ENCODE peak calls at places on chromosomes 3 and 15, in four cellular contexts. C is NCI-H1436 treated with DMSO at 0.1 percent for 48 hours; S is stimulated activated naive CD8-positive, alpha-beta T cell treated with anti-CD3 and anti-CD28 coated beads, Interleukin-15, Interleukin-2, amounts not matched to agents 100 U/mL and 50 U/mL, for 24 hours; P is sciatic nerve. Y is an unnamed sample.

GRCh38 chr15:64732156-64732860 is 43.1 kb downstream of the RBPMS2 start:
- DNase-seq in C (no peak), S (no peak), P (no peak), Y (no peak)

GRCh38 chr15:29819979-29820801 is 2.1 kb downstream of the TJP1 start:
- DNase-seq in C (no peak), S (no peak), P (no peak), Y (no peak)

GRCh38 chr3:21647961-21648360 is 103.0 kb downstream of the ZNF385D start:
- DNase-seq in C (no peak), S (no peak), P (no peak), Y (no peak)

GRCh38 chr15:32855942-32856341 is 138.1 kb downstream of the GREM1 start:
- DNase-seq in P (no peak), C (no peak), S (no peak), Y (no peak)

GRCh38 chr3:28745904-28746617 is 397.4 kb upstream of the AZI2 start:
- DNase-seq in S (no peak), C (no peak), P (no peak), Y (no peak)

GRCh38 chr15:69719527-69719926 is 266.9 kb downstream of the RPLP1 start:
- DNase-seq in S (peak; percentile 67), P (no peak), C (no peak), Y (no peak)

GRCh38 chr3:58062469-58062868 is 54.2 kb downstream of the FLNB start:
- DNase-seq in P (no peak), S (no peak), C (no peak), Y (no peak)

GRCh38 chr3:127339943-127340861 is 52.4 kb upstream of the PRR20G start:
- DNase-seq in P (no peak), C (no peak), S (no peak), Y (no peak)

GRCh38 chr3:55607844-55608243 is 120.7 kb upstream of the WNT5A start:
- DNase-seq in C (no peak), S (no peak), P (no peak), Y (no peak)

GRCh38 chr3:65024148-65024547 is 336.3 kb upstream of the ADAMTS9 start:
- DNase-seq in S (no peak), C (no peak), P (no peak), Y (no peak)

GRCh38 chr15:61794276-61794675 is 266.0 kb downstream of the VPS13C start:
- DNase-seq in P (no peak), C (no peak), S (no peak), Y (no peak)

GRCh38 chr15:43316007-43316968 is 14.1 kb downstream of the LCMT2 start:
- DNase-seq in C (no peak), S (no peak), P (no peak), Y (no peak)

GRCh38 chr3:184562146-184562861 is 719 bp downstream of the EPHB3 start:
- DNase-seq in P (peak; percentile 74), S (peak; percentile 22), C (no peak), Y (no peak)

GRCh38 chr3:25156526-25157075 is 271.5 kb upstream of the RARB start:
- DNase-seq in P (no peak), C (no peak), S (no peak), Y (no peak)

GRCh38 chr3:58560771-58561311 is 16.4 kb downstream of the FAM107A start:
- DNase-seq in P (no peak), S (no peak), C (no peak), Y (no peak)

GRCh38 chr3:127088511-127089430 is 104.2 kb upstream of the PRR23E start:
- DNase-seq in S (no peak), C (no peak), P (no peak), Y (no peak)

GRCh38 chr3:197749315-197749600 is 425 bp upstream of the FYTTD1 start:
- DNase-seq in C (no peak), P (no peak), S (peak; percentile 56), Y (peak; percentile 79)

Y was measured in DND-41.